ENCODE peak calls at places on chromosomes 3 and 15, in four cellular contexts. One of them, this sample, is unnamed.

GRCh38 chr3:52036222-52036694 is 20.1 kb downstream of the DUSP7 start:
- DNase-seq in M059J: no peak
- DNase-seq in C1 segment of cervical spinal cord: no peak
- DNase-seq in SW 1271: no peak
- DNase-seq in this sample: no peak

GRCh38 chr15:90530250-90531051 is 728 bp downstream of the CRTC3 start:
- DNase-seq in M059J: peak; percentile 30
- DNase-seq in C1 segment of cervical spinal cord: peak; percentile 50
- DNase-seq in SW 1271: no peak
- DNase-seq in this sample: peak; percentile 10

GRCh38 chr3:63232764-63233396 is 45.2 kb upstream of the SYNPR start:
- DNase-seq in M059J: no peak
- DNase-seq in C1 segment of cervical spinal cord: no peak
- DNase-seq in SW 1271: no peak
- DNase-seq in this sample: no peak

GRCh38 chr3:37987315-37987697 is 3.3 kb upstream of the VILL start:
- DNase-seq in M059J: no peak
- DNase-seq in C1 segment of cervical spinal cord: no peak
- DNase-seq in SW 1271: no peak
- DNase-seq in this sample: no peak

GRCh38 chr3:42013652-42014442 is 51.9 kb upstream of the ULK4 start:
- DNase-seq in M059J: no peak
- DNase-seq in C1 segment of cervical spinal cord: no peak
- DNase-seq in SW 1271: no peak
- DNase-seq in this sample: peak; percentile 53

GRCh38 chr3:64824281-64824980 is 136.6 kb upstream of the ADAMTS9 start:
- DNase-seq in M059J: no peak
- DNase-seq in C1 segment of cervical spinal cord: no peak
- DNase-seq in SW 1271: no peak
- DNase-seq in this sample: no peak

GRCh38 chr3:177050466-177051237 is 146.6 kb downstream of the TBL1XR1 start:
- DNase-seq in M059J: peak; percentile 62
- DNase-seq in C1 segment of cervical spinal cord: no peak
- DNase-seq in SW 1271: no peak
- DNase-seq in this sample: no peak

GRCh38 chr15:51739056-51739455 is 1.6 kb upstream of the LYSMD2 start:
- DNase-seq in M059J: no peak
- DNase-seq in C1 segment of cervical spinal cord: no peak
- DNase-seq in SW 1271: no peak
- DNase-seq in this sample: no peak

GRCh38 chr3:8996681-8997121 is 33.4 kb upstream of the RAD18 start:
- DNase-seq in M059J: no peak
- DNase-seq in C1 segment of cervical spinal cord: peak; percentile 12
- DNase-seq in SW 1271: no peak
- DNase-seq in this sample: no peak

GRCh38 chr3:27659279-27660021 is 62.7 kb downstream of the EOMES start:
- DNase-seq in M059J: peak; percentile 53
- DNase-seq in C1 segment of cervical spinal cord: no peak
- DNase-seq in SW 1271: peak; percentile 36
- DNase-seq in this sample: peak; percentile 68

GRCh38 chr15:40847225-40847961 is 3.5 kb downstream of the SPINT1 start:
- DNase-seq in M059J: peak; percentile 55
- DNase-seq in C1 segment of cervical spinal cord: no peak
- DNase-seq in SW 1271: no peak
- DNase-seq in this sample: peak; percentile 55

GRCh38 chr3:152969557-152970300 is 134.8 kb downstream of the P2RY1 start:
- DNase-seq in M059J: no peak
- DNase-seq in C1 segment of cervical spinal cord: no peak
- DNase-seq in SW 1271: peak; percentile 21
- DNase-seq in this sample: no peak

GRCh38 chr3:47186285-47186684 is 22.4 kb upstream of the SETD2 start:
- DNase-seq in M059J: no peak
- DNase-seq in C1 segment of cervical spinal cord: no peak
- DNase-seq in SW 1271: no peak
- DNase-seq in this sample: no peak

GRCh38 chr3:114860526-114860925 is 286.6 kb downstream of the ZBTB20 start:
- DNase-seq in M059J: no peak
- DNase-seq in C1 segment of cervical spinal cord: no peak
- DNase-seq in SW 1271: no peak
- DNase-seq in this sample: no peak

GRCh38 chr3:147130461-147130860 is 275.9 kb downstream of the ZIC4 start:
- DNase-seq in M059J: peak; percentile 49
- DNase-seq in C1 segment of cervical spinal cord: no peak
- DNase-seq in SW 1271: no peak
- DNase-seq in this sample: no peak

GRCh38 chr3:9884555-9885165 is 4.6 kb upstream of the CIDEC start:
- DNase-seq in M059J: peak; percentile 88
- DNase-seq in C1 segment of cervical spinal cord: no peak
- DNase-seq in SW 1271: peak; percentile 71
- DNase-seq in this sample: no peak

GRCh38 chr3:65166531-65166930 is 478.7 kb upstream of the ADAMTS9 start:
- DNase-seq in M059J: no peak
- DNase-seq in C1 segment of cervical spinal cord: no peak
- DNase-seq in SW 1271: no peak
- DNase-seq in this sample: no peak

GRCh38 chr15:79874242-79874641 is 22.6 kb downstream of the MTHFS start:
- DNase-seq in M059J: peak; percentile 85
- DNase-seq in C1 segment of cervical spinal cord: no peak
- DNase-seq in SW 1271: no peak
- DNase-seq in this sample: no peak

GRCh38 chr3:197256836-197257444 is 41.5 kb downstream of the DLG1 start:
- DNase-seq in M059J: peak; percentile 62
- DNase-seq in C1 segment of cervical spinal cord: no peak
- DNase-seq in SW 1271: no peak
- DNase-seq in this sample: peak; percentile 16

GRCh38 chr3:175535351-175535750 is 676.2 kb downstream of the NAALADL2 start:
- DNase-seq in M059J: peak; percentile 16
- DNase-seq in C1 segment of cervical spinal cord: no peak
- DNase-seq in SW 1271: no peak
- DNase-seq in this sample: no peak

GRCh38 chr3:114221165-114221880 is 16.1 kb downstream of the ZNF80 start:
- DNase-seq in M059J: peak; percentile 31
- DNase-seq in C1 segment of cervical spinal cord: no peak
- DNase-seq in SW 1271: no peak
- DNase-seq in this sample: no peak

GRCh38 chr3:12862387-12862786 is 21.0 kb upstream of the RPL32 start:
- DNase-seq in M059J: no peak
- DNase-seq in C1 segment of cervical spinal cord: no peak
- DNase-seq in SW 1271: no peak
- DNase-seq in this sample: no peak